ENCODE peak calls at places on chromosome 1, in seven cellular contexts. K, I, L, S, U, P and M are unnamed samples.

GRCh38 chr1:56382890-56383289 is 196.5 kb downstream of the PLPP3 start:
- DNase-seq in U (no peak), P (no peak), L (no peak), K (no peak), S (no peak), I (no peak), M (no peak)

GRCh38 chr1:15406911-15407559 is 2.7 kb upstream of the EFHD2 start:
- DNase-seq in U (peak), S (no peak), P (no peak), K (no peak), L (no peak), I (no peak), M (no peak)

GRCh38 chr1:97902067-97902466 is 18.8 kb downstream of the DPYD start:
- DNase-seq in U (no peak), S (no peak), I (no peak), K (no peak), P (no peak), L (no peak), M (no peak)

GRCh38 chr1:80989455-80989854 is 811.3 kb upstream of the ADGRL2 start:
- DNase-seq in K (no peak), P (no peak), L (no peak), I (no peak), U (no peak), S (no peak), M (no peak)

GRCh38 chr1:201122321-201123017 is 4.5 kb downstream of the ASCL5 start:
- DNase-seq in U (no peak), L (no peak), K (no peak), S (no peak), I (no peak), P (no peak), M (no peak)

GRCh38 chr1:169005776-169006175 is 100.7 kb upstream of the ATP1B1 start:
- DNase-seq in K (peak), U (no peak), P (no peak), L (no peak), I (no peak), S (no peak), M (peak)

GRCh38 chr1:46622341-46622740 is 5.7 kb upstream of the MOB3C start:
- DNase-seq in S (no peak), L (no peak), K (no peak), U (no peak), P (no peak), I (peak), M (no peak)

GRCh38 chr1:46221749-46222148 is 18.6 kb downstream of the LURAP1 start:
- DNase-seq in K (peak), L (no peak), S (no peak), P (no peak), I (peak), U (no peak), M (peak)

GRCh38 chr1:190067592-190067991 is 410.1 kb downstream of the BRINP3 start:
- DNase-seq in P (no peak), U (no peak), K (no peak), L (no peak), I (no peak), S (no peak), M (no peak)

GRCh38 chr1:28370220-28371010 is 875 bp downstream of the PHACTR4 start:
- DNase-seq in P (peak), K (no peak), L (peak), S (peak), I (no peak), U (peak), M (peak)

GRCh38 chr1:153178922-153179321 is 24.3 kb upstream of the LELP1 start:
- DNase-seq in K (no peak), U (no peak), I (no peak), P (no peak), L (no peak), S (no peak), M (no peak)

GRCh38 chr1:20992327-20993056 is 184.2 kb downstream of the EIF4G3 start:
- DNase-seq in I (no peak), U (no peak), P (no peak), L (no peak), S (no peak), K (no peak), M (no peak)

GRCh38 chr1:164163291-164163845 is 395.6 kb upstream of the PBX1 start:
- DNase-seq in I (no peak), U (no peak), P (no peak), S (no peak), K (no peak), L (no peak), M (no peak)

GRCh38 chr1:22177354-22178003 is 34.6 kb upstream of the WNT4 start:
- DNase-seq in I (no peak), L (no peak), P (peak), U (no peak), S (no peak), K (no peak), M (no peak)

GRCh38 chr1:167563579-167564246 is 10.2 kb upstream of the CREG1 start:
- DNase-seq in P (no peak), L (no peak), I (no peak), U (peak), S (no peak), K (no peak), M (no peak)

GRCh38 chr1:82515650-82516049 is 714.9 kb downstream of the ADGRL2 start:
- DNase-seq in I (no peak), U (no peak), L (no peak), S (no peak), P (no peak), K (no peak), M (no peak)

GRCh38 chr1:112506731-112507130 is 2.0 kb upstream of the WNT2B start:
- DNase-seq in P (no peak), L (no peak), S (no peak), K (no peak), U (no peak), I (no peak), M (no peak)

GRCh38 chr1:184970691-184971161 is 3.6 kb downstream of the NIBAN1 start:
- DNase-seq in U (no peak), K (no peak), P (no peak), L (no peak), S (no peak), I (no peak), M (no peak)

GRCh38 chr1:109547412-109548320 is 749 bp upstream of the GNAI3 start:
- DNase-seq in I (no peak), L (no peak), K (no peak), U (peak), S (no peak), P (peak), M (no peak)

GRCh38 chr1:87880747-87881133 is 552.1 kb downstream of the LMO4 start:
- DNase-seq in L (no peak), P (no peak), I (no peak), K (no peak), S (no peak), U (no peak), M (no peak)

GRCh38 chr1:67005068-67005467 is 48.9 kb downstream of the SLC35D1 start:
- DNase-seq in P (no peak), L (no peak), U (no peak), S (no peak), I (no peak), K (no peak), M (no peak)

GRCh38 chr1:228156518-228156875 is 6.8 kb downstream of the GJC2 start:
- DNase-seq in U (no peak), I (no peak), K (no peak), P (no peak), L (no peak), S (no peak), M (no peak)

GRCh38 chr1:38730511-38731397 is 128.8 kb downstream of the RRAGC start:
- DNase-seq in L (no peak), S (no peak), U (no peak), K (no peak), I (no peak), P (no peak), M (no peak)

GRCh38 chr1:23341829-23342697 is 2.0 kb downstream of the HNRNPR start:
- DNase-seq in K (no peak), L (no peak), I (no peak), U (no peak), P (no peak), S (no peak), M (no peak)

GRCh38 chr1:117758444-117759316 is 152.8 kb downstream of the TENT5C start:
- DNase-seq in S (peak), K (peak), U (peak), P (peak), I (peak), L (peak), M (peak)

GRCh38 chr1:8055973-8056372 is 29.9 kb upstream of the ERRFI1 start:
- DNase-seq in S (no peak), L (no peak), U (peak), I (no peak), P (no peak), K (no peak), M (peak)

GRCh38 chr1:81467433-81467832 is 333.3 kb upstream of the ADGRL2 start:
- DNase-seq in U (no peak), P (no peak), L (no peak), I (no peak), K (no peak), S (no peak), M (no peak)

GRCh38 chr1:204398197-204399125 is 13.2 kb downstream of the PPP1R15B start:
- DNase-seq in L (peak), K (no peak), I (peak), U (peak), P (peak), S (peak), M (peak)

GRCh38 chr1:34827341-34827941 is 32.1 kb downstream of the SMIM12 start:
- DNase-seq in L (no peak), P (no peak), U (no peak), S (no peak), K (no peak), I (no peak), M (no peak)

GRCh38 chr1:184945678-184946412 is 28.5 kb downstream of the NIBAN1 start:
- DNase-seq in L (no peak), K (no peak), I (no peak), S (no peak), U (no peak), P (peak), M (no peak)

GRCh38 chr1:44524180-44524579 is 119.1 kb downstream of the RNF220 start:
- DNase-seq in U (no peak), L (no peak), I (peak), P (no peak), K (no peak), S (no peak), M (no peak)

GRCh38 chr1:93021539-93022134 is 57.4 kb upstream of the MTF2 start:
- DNase-seq in S (no peak), I (no peak), L (no peak), K (no peak), P (peak), U (peak), M (no peak)

GRCh38 chr1:47444578-47445465 is 7.0 kb downstream of the FOXD2 start:
- DNase-seq in U (peak), P (peak), K (no peak), I (peak), S (no peak), L (no peak), M (no peak)

GRCh38 chr1:74506311-74506710 is 6.1 kb downstream of the LRRC53 start:
- DNase-seq in I (no peak), S (no peak), K (no peak), U (no peak), L (no peak), P (no peak), M (no peak)

GRCh38 chr1:119290297-119290696 is 78.3 kb upstream of the HAO2 start:
- DNase-seq in S (no peak), U (no peak), I (no peak), P (no peak), K (no peak), L (no peak), M (no peak)

GRCh38 chr1:162899422-162900168 is 38.6 kb upstream of the CCDC190 start:
- DNase-seq in S (no peak), K (no peak), P (no peak), U (peak), L (no peak), I (no peak), M (no peak)

GRCh38 chr1:235206533-235207201 is 45.6 kb upstream of the RBM34 start:
- DNase-seq in I (no peak), L (no peak), K (no peak), P (no peak), U (no peak), S (no peak), M (no peak)